ENCODE peak calls at places on chromosomes 5 and 9, in ten cellular contexts. N is cardiac muscle cell, O is endothelial cell, W is stomach, D is tibial artery, X is cardiac fibroblast, S is fibroblast of lung, M is HFF-Myc, B is mammary epithelial cell, T is progenitor cell of endocrine pancreas. P is an unnamed sample.

GRCh38 chr9:89949116-89949515 is 344.3 kb downstream of the GADD45G start:
- DNase-seq in N (no peak), O (no peak), W (no peak), D (no peak), X (no peak), S (no peak), M (no peak), B (no peak), T (no peak), P (no peak)

GRCh38 chr5:176810687-176811501 is 535 bp downstream of the UNC5A start:
- DNase-seq in N (peak; percentile 24), O (no peak), W (no peak), D (no peak), X (peak; percentile 12), S (peak; percentile 39), M (no peak), B (peak; percentile 26), T (no peak), P (no peak)

GRCh38 chr5:143010335-143010734 is 240.2 kb downstream of the ARHGAP26 start:
- DNase-seq in N (no peak), O (no peak), W (no peak), D (no peak), X (no peak), S (peak; percentile 42), M (no peak), B (peak; percentile 71), T (no peak), P (no peak)

GRCh38 chr5:6135977-6136376 is 242.4 kb downstream of the MED10 start:
- DNase-seq in N (no peak), O (no peak), W (no peak), D (no peak), X (no peak), S (no peak), M (no peak), B (no peak), T (no peak), P (no peak)

GRCh38 chr9:131394464-131395026 is 659 bp downstream of the PRRC2B start:
- DNase-seq in N (peak; percentile 54), O (peak; percentile 49), W (peak; percentile 48), D (peak; percentile 51), X (peak; percentile 52), S (no peak), M (no peak), B (no peak), T (peak; percentile 35), P (peak; percentile 88)

GRCh38 chr9:125444166-125444565 is 182.5 kb downstream of the GAPVD1 start:
- DNase-seq in N (no peak), O (no peak), W (no peak), D (no peak), X (no peak), S (no peak), M (no peak), B (no peak), T (no peak), P (no peak)

GRCh38 chr9:124456341-124457078 is 6.3 kb downstream of the ADGRD2 start:
- DNase-seq in N (no peak), O (no peak), W (no peak), D (no peak), X (no peak), S (no peak), M (no peak), B (no peak), T (no peak), P (no peak)

GRCh38 chr5:179318193-179318955 is 26.9 kb downstream of the ADAMTS2 start:
- DNase-seq in N (no peak), O (no peak), W (no peak), D (no peak), X (no peak), S (peak; percentile 20), M (no peak), B (no peak), T (no peak), P (no peak)

GRCh38 chr9:121667214-121667613 is 15.8 kb downstream of the DAB2IP start:
- DNase-seq in N (no peak), O (no peak), W (peak; percentile 73), D (no peak), X (no peak), S (no peak), M (no peak), B (no peak), T (no peak), P (no peak)

GRCh38 chr5:59236996-59237395 is 654.1 kb downstream of the RAB3C start:
- DNase-seq in N (peak; percentile 27), O (no peak), W (no peak), D (no peak), X (no peak), S (peak; percentile 65), M (no peak), B (no peak), T (no peak), P (no peak)

GRCh38 chr5:59241564-59241963 is 652.0 kb downstream of the PDE4D start:
- DNase-seq in N (no peak), O (no peak), W (no peak), D (no peak), X (no peak), S (no peak), M (no peak), B (no peak), T (no peak), P (no peak)

GRCh38 chr5:59241119-59241518 is 652.4 kb downstream of the PDE4D start:
- DNase-seq in N (no peak), O (no peak), W (no peak), D (no peak), X (no peak), S (no peak), M (no peak), B (no peak), T (no peak), P (no peak)

GRCh38 chr5:59236448-59236847 is 653.6 kb downstream of the RAB3C start:
- DNase-seq in N (peak; percentile 54), O (no peak), W (no peak), D (no peak), X (peak; percentile 15), S (no peak), M (no peak), B (no peak), T (no peak), P (no peak)

DNA sequence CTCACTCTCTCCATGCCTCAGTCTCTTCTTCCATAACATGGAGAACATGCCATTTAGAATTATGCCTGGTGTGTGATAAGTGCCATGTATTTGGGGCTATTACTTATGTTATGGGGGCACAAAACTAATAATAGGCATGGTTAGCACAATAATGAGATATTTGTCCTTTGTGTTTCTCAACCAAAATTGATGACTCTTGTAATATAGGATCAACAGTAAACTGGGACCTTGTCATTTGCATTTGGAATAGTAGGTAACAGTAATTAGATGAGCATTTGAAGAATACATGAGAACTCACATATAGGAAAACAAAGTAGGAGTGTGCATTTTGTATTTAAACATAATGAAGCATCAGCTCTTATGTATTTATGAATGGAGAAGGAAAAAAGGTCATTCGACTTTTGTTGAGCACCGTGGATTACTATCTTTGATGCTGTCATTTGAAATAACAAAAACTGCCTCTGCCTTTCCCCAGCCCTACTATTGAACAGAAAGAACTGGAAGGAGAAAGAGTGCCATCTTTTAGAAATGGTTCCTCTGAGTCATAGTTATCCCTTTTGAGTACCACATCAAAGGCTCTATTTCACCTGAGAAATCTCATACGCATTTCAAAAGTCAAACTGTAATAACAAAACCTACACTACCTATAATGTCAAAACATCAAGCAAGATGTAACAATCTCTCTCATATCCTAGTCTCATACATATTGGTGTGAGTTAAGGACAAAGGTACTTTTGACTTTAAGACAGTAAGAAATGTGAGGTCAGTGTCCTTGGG is 655.2 kb downstream of the PDE4D start:
- DNase-seq in N (no peak), O (no peak), W (no peak), D (no peak), X (no peak), S (no peak), M (no peak), B (no peak), T (no peak), P (no peak)
- TF ChIP-seq CTCF in N (no peak), O (no peak), W (no peak), D (no peak), X (no peak), S (no peak), M (no peak), B (no peak), T (no peak), P (no peak)

GRCh38 chr9:137740311-137740710 is 121.5 kb downstream of the EHMT1 start:
- DNase-seq in N (peak; percentile 75), O (no peak), W (no peak), D (no peak), X (peak; percentile 71), S (peak; percentile 58), M (no peak), B (no peak), T (no peak), P (no peak)
- TF ChIP-seq CTCF in N (peak; percentile 15), O (no peak), W (no peak), D (no peak), X (no peak), S (no peak), M (no peak), B (no peak), T (no peak), P (peak; percentile 13)

GRCh38 chr9:79977510-79978197 is 405.9 kb downstream of the TLE4 start:
- DNase-seq in N (no peak), O (no peak), W (no peak), D (no peak), X (no peak), S (peak; percentile 53), M (no peak), B (no peak), T (no peak), P (no peak)
- TF ChIP-seq CTCF in N (no peak), O (no peak), W (no peak), D (no peak), X (no peak), S (no peak), M (no peak), B (no peak), T (no peak), P (no peak)

GRCh38 chr9:137174722-137175293 is 3.0 kb upstream of the TMEM210 start:
- DNase-seq in N (no peak), O (no peak), W (no peak), D (no peak), X (no peak), S (no peak), M (no peak), B (no peak), T (no peak), P (no peak)
- TF ChIP-seq CTCF in N (no peak), O (no peak), W (no peak), D (no peak), X (no peak), S (no peak), M (no peak), B (no peak), T (peak; percentile 20), P (no peak)

GRCh38 chr5:148482196-148482595 is 98.4 kb downstream of the FBXO38 start:
- DNase-seq in N (peak; percentile 28), O (no peak), W (no peak), D (no peak), X (peak; percentile 21), S (no peak), M (no peak), B (no peak), T (no peak), P (no peak)
- TF ChIP-seq CTCF in N (no peak), O (no peak), W (no peak), D (no peak), X (no peak), S (no peak), M (no peak), B (no peak), T (no peak), P (no peak)

P was measured in osteocyte.